ENCODE peak calls at places on chromosomes 4 and X, in seven cellular contexts. One of them, this sample, is unnamed.
A peak's percentile ranks its signal among the peaks of the same experiment; 100 is the strongest.

GRCh38 chr4:128810871-128811570 is 1.5 kb downstream of the JADE1 start:
- DNase-seq in HEK293T: peak; percentile 66
- DNase-seq in A172: peak; percentile 70
- DNase-seq in COR-L47: peak; percentile 88
- DNase-seq in Peyer's patch: peak; percentile 91
- DNase-seq in lung: peak; percentile 85
- DNase-seq in CD4-positive, alpha-beta memory T cell: peak; percentile 85
- DNase-seq in this sample: peak; percentile 78

GRCh38 chrX:13487731-13488505 is 81.5 kb upstream of the EGFL6 start:
- DNase-seq in lung: peak; percentile 35
- DNase-seq in CD4-positive, alpha-beta memory T cell: peak; percentile 58
- DNase-seq in COR-L47: peak; percentile 53
- DNase-seq in Peyer's patch: peak; percentile 43
- DNase-seq in HEK293T: peak; percentile 50
- DNase-seq in A172: peak; percentile 86
- DNase-seq in this sample: peak; percentile 19

GRCh38 chr4:117085185-117085701 is at the start of gene TRAM1L1:
- DNase-seq in A172: no peak
- DNase-seq in HEK293T: peak; percentile 84
- DNase-seq in Peyer's patch: no peak
- DNase-seq in lung: peak; percentile 58
- DNase-seq in CD4-positive, alpha-beta memory T cell: no peak
- DNase-seq in COR-L47: peak; percentile 82
- DNase-seq in this sample: no peak

GRCh38 chr4:102759835-102760644 is 728 bp downstream of the MANBA start:
- DNase-seq in CD4-positive, alpha-beta memory T cell: no peak
- DNase-seq in A172: peak; percentile 18
- DNase-seq in HEK293T: peak; percentile 27
- DNase-seq in COR-L47: peak; percentile 10
- DNase-seq in Peyer's patch: peak; percentile 71
- DNase-seq in lung: peak; percentile 61
- DNase-seq in this sample: peak; percentile 2

GRCh38 chr4:80197601-80198444 is 520 bp downstream of the PRDM8 start:
- DNase-seq in A172: no peak
- DNase-seq in Peyer's patch: no peak
- DNase-seq in COR-L47: peak; percentile 52
- DNase-seq in lung: no peak
- DNase-seq in HEK293T: peak; percentile 40
- DNase-seq in CD4-positive, alpha-beta memory T cell: no peak
- DNase-seq in this sample: no peak

GRCh38 chr4:2598661-2599654 is 62.5 kb downstream of the FAM193A start:
- DNase-seq in HEK293T: no peak
- DNase-seq in COR-L47: no peak
- DNase-seq in lung: no peak
- DNase-seq in CD4-positive, alpha-beta memory T cell: no peak
- DNase-seq in A172: no peak
- DNase-seq in Peyer's patch: peak; percentile 66
- DNase-seq in this sample: no peak

GRCh38 chrX:134734343-134735001 is 76.2 kb upstream of the PLAC1 start:
- DNase-seq in A172: peak; percentile 66
- DNase-seq in HEK293T: no peak
- DNase-seq in COR-L47: peak; percentile 73
- DNase-seq in Peyer's patch: no peak
- DNase-seq in CD4-positive, alpha-beta memory T cell: no peak
- DNase-seq in lung: no peak
- DNase-seq in this sample: no peak

GRCh38 chr4:120066182-120066524 is 495 bp downstream of the MAD2L1 start:
- DNase-seq in Peyer's patch: peak; percentile 25
- DNase-seq in CD4-positive, alpha-beta memory T cell: no peak
- DNase-seq in COR-L47: no peak
- DNase-seq in HEK293T: peak; percentile 44
- DNase-seq in A172: peak; percentile 18
- DNase-seq in lung: no peak
- DNase-seq in this sample: peak; percentile 20

GRCh38 chr4:188021548-188022249 is 26.1 kb downstream of the ZFP42 start:
- DNase-seq in A172: no peak
- DNase-seq in CD4-positive, alpha-beta memory T cell: no peak
- DNase-seq in HEK293T: no peak
- DNase-seq in Peyer's patch: no peak
- DNase-seq in lung: no peak
- DNase-seq in COR-L47: no peak
- DNase-seq in this sample: no peak

GRCh38 chr4:185672618-185673017 is 137.3 kb upstream of the PDLIM3 start:
- DNase-seq in COR-L47: no peak
- DNase-seq in HEK293T: no peak
- DNase-seq in lung: no peak
- DNase-seq in Peyer's patch: no peak
- DNase-seq in CD4-positive, alpha-beta memory T cell: no peak
- DNase-seq in A172: no peak
- DNase-seq in this sample: no peak

GRCh38 chrX:43552166-43552565 is 103.9 kb upstream of the MAOA start:
- DNase-seq in Peyer's patch: no peak
- DNase-seq in COR-L47: no peak
- DNase-seq in CD4-positive, alpha-beta memory T cell: no peak
- DNase-seq in A172: peak; percentile 18
- DNase-seq in lung: no peak
- DNase-seq in HEK293T: no peak
- DNase-seq in this sample: no peak

GRCh38 chr4:184934961-184935360 is 83.3 kb upstream of the HELT start:
- DNase-seq in A172: no peak
- DNase-seq in HEK293T: no peak
- DNase-seq in COR-L47: no peak
- DNase-seq in lung: no peak
- DNase-seq in Peyer's patch: no peak
- DNase-seq in CD4-positive, alpha-beta memory T cell: no peak
- DNase-seq in this sample: no peak

GRCh38 chrX:103453655-103454054 is 65.6 kb downstream of the RAB40A start:
- DNase-seq in CD4-positive, alpha-beta memory T cell: no peak
- DNase-seq in A172: peak; percentile 40
- DNase-seq in lung: no peak
- DNase-seq in HEK293T: no peak
- DNase-seq in Peyer's patch: no peak
- DNase-seq in COR-L47: peak; percentile 5
- DNase-seq in this sample: no peak

GRCh38 chr4:107094976-107095375 is 58.9 kb upstream of the DKK2 start:
- DNase-seq in A172: no peak
- DNase-seq in COR-L47: no peak
- DNase-seq in CD4-positive, alpha-beta memory T cell: no peak
- DNase-seq in Peyer's patch: no peak
- DNase-seq in HEK293T: no peak
- DNase-seq in lung: no peak
- DNase-seq in this sample: no peak

This sample was measured in T follicular helper cell.